ENCODE peak calls at places on chromosome 12, in nine cellular contexts. One of them, this sample, is unnamed.

GRCh38 chr12:119804011-119804641 is 73.0 kb downstream of the CIT start:
- DNase-seq in neural progenitor cell: peak
- DNase-seq in mucosa of descending colon: no peak
- DNase-seq in spleen: no peak
- DNase-seq in CD8-positive, alpha-beta memory T cell: no peak
- DNase-seq in AG10803: peak
- DNase-seq in stomach: peak
- DNase-seq in brain microvascular endothelial cell: peak
- DNase-seq in SJSA1: peak
- DNase-seq in this sample: peak

GRCh38 chr12:6205761-6206160 is 5.6 kb downstream of the CD9 start:
- DNase-seq in neural progenitor cell: no peak
- DNase-seq in AG10803: no peak
- DNase-seq in SJSA1: no peak
- DNase-seq in stomach: no peak
- DNase-seq in mucosa of descending colon: peak
- DNase-seq in brain microvascular endothelial cell: no peak
- DNase-seq in spleen: no peak
- DNase-seq in CD8-positive, alpha-beta memory T cell: no peak
- DNase-seq in this sample: no peak

GRCh38 chr12:16555630-16556029 is 50.3 kb downstream of the LMO3 start:
- DNase-seq in brain microvascular endothelial cell: peak
- DNase-seq in AG10803: peak
- DNase-seq in mucosa of descending colon: no peak
- DNase-seq in CD8-positive, alpha-beta memory T cell: no peak
- DNase-seq in neural progenitor cell: no peak
- DNase-seq in stomach: no peak
- DNase-seq in spleen: no peak
- DNase-seq in SJSA1: no peak
- DNase-seq in this sample: peak

GRCh38 chr12:2682301-2683282 is 112.2 kb upstream of the FKBP4 start:
- DNase-seq in AG10803: peak
- DNase-seq in neural progenitor cell: peak
- DNase-seq in spleen: no peak
- DNase-seq in stomach: no peak
- DNase-seq in SJSA1: peak
- DNase-seq in mucosa of descending colon: no peak
- DNase-seq in CD8-positive, alpha-beta memory T cell: peak
- DNase-seq in brain microvascular endothelial cell: peak
- DNase-seq in this sample: peak

GRCh38 chr12:51334774-51335173 is 10.8 kb upstream of the BIN2 start:
- DNase-seq in spleen: no peak
- DNase-seq in AG10803: peak
- DNase-seq in brain microvascular endothelial cell: peak
- DNase-seq in CD8-positive, alpha-beta memory T cell: no peak
- DNase-seq in stomach: no peak
- DNase-seq in neural progenitor cell: no peak
- DNase-seq in SJSA1: no peak
- DNase-seq in mucosa of descending colon: no peak
- DNase-seq in this sample: no peak

GRCh38 chr12:66139328-66139727 is 8.8 kb upstream of the LLPH start:
- DNase-seq in spleen: no peak
- DNase-seq in CD8-positive, alpha-beta memory T cell: no peak
- DNase-seq in mucosa of descending colon: no peak
- DNase-seq in stomach: no peak
- DNase-seq in neural progenitor cell: no peak
- DNase-seq in brain microvascular endothelial cell: no peak
- DNase-seq in SJSA1: no peak
- DNase-seq in AG10803: no peak
- DNase-seq in this sample: no peak

GRCh38 chr12:2372735-2373134 is 319.9 kb downstream of the CACNA1C start:
- DNase-seq in neural progenitor cell: no peak
- DNase-seq in spleen: no peak
- DNase-seq in AG10803: peak
- DNase-seq in SJSA1: no peak
- DNase-seq in CD8-positive, alpha-beta memory T cell: no peak
- DNase-seq in brain microvascular endothelial cell: no peak
- DNase-seq in mucosa of descending colon: no peak
- DNase-seq in stomach: no peak
- DNase-seq in this sample: no peak

GRCh38 chr12:92363295-92364146 is 217.9 kb upstream of the BTG1 start:
- DNase-seq in SJSA1: no peak
- DNase-seq in neural progenitor cell: no peak
- DNase-seq in spleen: peak
- DNase-seq in CD8-positive, alpha-beta memory T cell: peak
- DNase-seq in mucosa of descending colon: peak
- DNase-seq in brain microvascular endothelial cell: peak
- DNase-seq in stomach: no peak
- DNase-seq in AG10803: peak
- DNase-seq in this sample: peak

GRCh38 chr12:47881826-47882427 is 22.9 kb downstream of the VDR start:
- DNase-seq in CD8-positive, alpha-beta memory T cell: no peak
- DNase-seq in mucosa of descending colon: no peak
- DNase-seq in AG10803: peak
- DNase-seq in SJSA1: peak
- DNase-seq in spleen: no peak
- DNase-seq in brain microvascular endothelial cell: peak
- DNase-seq in neural progenitor cell: no peak
- DNase-seq in stomach: no peak
- DNase-seq in this sample: peak

GRCh38 chr12:22318122-22318737 is 16.3 kb downstream of the ST8SIA1 start:
- DNase-seq in neural progenitor cell: peak
- DNase-seq in SJSA1: no peak
- DNase-seq in brain microvascular endothelial cell: peak
- DNase-seq in CD8-positive, alpha-beta memory T cell: no peak
- DNase-seq in mucosa of descending colon: no peak
- DNase-seq in stomach: no peak
- DNase-seq in spleen: no peak
- DNase-seq in AG10803: peak
- DNase-seq in this sample: peak

GRCh38 chr12:115473257-115473956 is 789.4 kb upstream of the TBX3 start:
- DNase-seq in neural progenitor cell: no peak
- DNase-seq in brain microvascular endothelial cell: no peak
- DNase-seq in CD8-positive, alpha-beta memory T cell: no peak
- DNase-seq in stomach: peak
- DNase-seq in mucosa of descending colon: no peak
- DNase-seq in AG10803: no peak
- DNase-seq in spleen: no peak
- DNase-seq in SJSA1: peak
- DNase-seq in this sample: no peak

GRCh38 chr12:32533971-32534590 is 134.7 kb downstream of the FGD4 start:
- DNase-seq in SJSA1: peak
- DNase-seq in spleen: no peak
- DNase-seq in AG10803: peak
- DNase-seq in stomach: peak
- DNase-seq in neural progenitor cell: peak
- DNase-seq in brain microvascular endothelial cell: peak
- DNase-seq in CD8-positive, alpha-beta memory T cell: no peak
- DNase-seq in mucosa of descending colon: peak
- DNase-seq in this sample: peak

GRCh38 chr12:123996581-123996980 is 23.6 kb downstream of the ZNF664 start:
- DNase-seq in neural progenitor cell: peak
- DNase-seq in mucosa of descending colon: no peak
- DNase-seq in spleen: no peak
- DNase-seq in CD8-positive, alpha-beta memory T cell: no peak
- DNase-seq in brain microvascular endothelial cell: no peak
- DNase-seq in AG10803: no peak
- DNase-seq in SJSA1: no peak
- DNase-seq in stomach: no peak
- DNase-seq in this sample: no peak

GRCh38 chr12:106058256-106059182 is 80.2 kb downstream of the NUAK1 start:
- DNase-seq in AG10803: peak
- DNase-seq in mucosa of descending colon: no peak
- DNase-seq in SJSA1: no peak
- DNase-seq in stomach: no peak
- DNase-seq in spleen: no peak
- DNase-seq in neural progenitor cell: no peak
- DNase-seq in brain microvascular endothelial cell: peak
- DNase-seq in CD8-positive, alpha-beta memory T cell: no peak
- DNase-seq in this sample: peak

GRCh38 chr12:58496411-58496810 is 423.9 kb downstream of the LRIG3 start:
- DNase-seq in brain microvascular endothelial cell: peak
- DNase-seq in CD8-positive, alpha-beta memory T cell: no peak
- DNase-seq in spleen: no peak
- DNase-seq in neural progenitor cell: no peak
- DNase-seq in mucosa of descending colon: no peak
- DNase-seq in SJSA1: no peak
- DNase-seq in AG10803: peak
- DNase-seq in stomach: no peak
- DNase-seq in this sample: peak

DNA sequence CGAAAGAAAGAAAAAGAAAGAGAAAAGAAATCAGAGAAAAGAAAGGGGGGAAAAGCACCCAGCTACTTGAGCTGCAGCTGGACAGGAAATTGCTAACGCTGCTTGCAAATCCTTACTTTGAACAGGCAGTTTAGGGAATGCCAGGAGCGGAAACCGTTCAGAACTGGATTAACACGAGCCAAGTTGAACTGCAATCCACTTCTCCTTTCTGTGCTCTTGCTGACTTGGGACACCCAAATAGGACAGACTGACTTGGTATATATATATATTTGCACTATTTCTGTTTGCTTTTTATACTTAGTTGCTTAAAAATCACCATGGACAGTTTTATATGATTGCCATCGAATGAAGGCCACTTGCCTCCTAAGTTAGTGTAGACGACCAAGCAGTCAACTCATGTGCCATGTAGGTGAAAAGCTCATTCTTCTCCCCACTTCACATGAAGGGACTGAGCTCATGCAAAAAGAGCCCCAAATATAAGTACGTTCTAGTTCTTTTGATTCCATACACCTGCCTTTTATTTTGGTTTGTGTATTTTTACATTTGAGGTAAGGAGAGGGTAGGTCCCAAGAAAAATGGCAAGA is 5.5 kb downstream of the DUSP6 start:
- DNase-seq in stomach: no peak
- DNase-seq in mucosa of descending colon: no peak
- DNase-seq in AG10803: peak
- DNase-seq in CD8-positive, alpha-beta memory T cell: no peak
- DNase-seq in SJSA1: no peak
- DNase-seq in brain microvascular endothelial cell: peak
- DNase-seq in neural progenitor cell: peak
- DNase-seq in spleen: no peak
- DNase-seq in this sample: peak
- H3K4me3 ChIP-seq in stomach: peak
- H3K4me3 ChIP-seq in mucosa of descending colon: no peak
- H3K4me3 ChIP-seq in AG10803: peak
- H3K4me3 ChIP-seq in CD8-positive, alpha-beta memory T cell: no peak
- H3K4me3 ChIP-seq in SJSA1: no peak
- H3K4me3 ChIP-seq in brain microvascular endothelial cell: no peak
- H3K4me3 ChIP-seq in neural progenitor cell: peak
- H3K4me3 ChIP-seq in spleen: peak
- H3K4me3 ChIP-seq in this sample: no peak

GRCh38 chr12:113221997-113222729 is 899 bp downstream of the TPCN1 start:
- DNase-seq in mucosa of descending colon: no peak
- DNase-seq in neural progenitor cell: no peak
- DNase-seq in AG10803: no peak
- DNase-seq in brain microvascular endothelial cell: no peak
- DNase-seq in SJSA1: no peak
- DNase-seq in stomach: no peak
- DNase-seq in CD8-positive, alpha-beta memory T cell: no peak
- DNase-seq in spleen: peak
- DNase-seq in this sample: no peak

GRCh38 chr12:113224955-113225354 is 3.7 kb downstream of the TPCN1 start:
- DNase-seq in stomach: no peak
- DNase-seq in neural progenitor cell: no peak
- DNase-seq in CD8-positive, alpha-beta memory T cell: no peak
- DNase-seq in spleen: peak
- DNase-seq in AG10803: no peak
- DNase-seq in SJSA1: no peak
- DNase-seq in mucosa of descending colon: peak
- DNase-seq in brain microvascular endothelial cell: no peak
- DNase-seq in this sample: no peak

GRCh38 chr12:113221181-113221996 is at the start of gene TPCN1:
- DNase-seq in neural progenitor cell: peak
- DNase-seq in CD8-positive, alpha-beta memory T cell: peak
- DNase-seq in spleen: peak
- DNase-seq in SJSA1: peak
- DNase-seq in brain microvascular endothelial cell: peak
- DNase-seq in AG10803: peak
- DNase-seq in mucosa of descending colon: peak
- DNase-seq in stomach: peak
- DNase-seq in this sample: peak

GRCh38 chr12:113220593-113221180 is 577 bp upstream of the TPCN1 start:
- DNase-seq in mucosa of descending colon: no peak
- DNase-seq in AG10803: no peak
- DNase-seq in SJSA1: no peak
- DNase-seq in stomach: no peak
- DNase-seq in CD8-positive, alpha-beta memory T cell: no peak
- DNase-seq in brain microvascular endothelial cell: no peak
- DNase-seq in spleen: no peak
- DNase-seq in neural progenitor cell: no peak
- DNase-seq in this sample: no peak

GRCh38 chr12:113222730-113223531 is 1.7 kb downstream of the TPCN1 start:
- DNase-seq in SJSA1: peak
- DNase-seq in CD8-positive, alpha-beta memory T cell: peak
- DNase-seq in mucosa of descending colon: peak
- DNase-seq in stomach: peak
- DNase-seq in brain microvascular endothelial cell: peak
- DNase-seq in neural progenitor cell: no peak
- DNase-seq in AG10803: peak
- DNase-seq in spleen: peak
- DNase-seq in this sample: peak
- H3K4me3 ChIP-seq in SJSA1: no peak
- H3K4me3 ChIP-seq in CD8-positive, alpha-beta memory T cell: peak
- H3K4me3 ChIP-seq in mucosa of descending colon: peak
- H3K4me3 ChIP-seq in stomach: peak
- H3K4me3 ChIP-seq in brain microvascular endothelial cell: peak
- H3K4me3 ChIP-seq in neural progenitor cell: no peak
- H3K4me3 ChIP-seq in AG10803: peak
- H3K4me3 ChIP-seq in spleen: peak
- H3K4me3 ChIP-seq in this sample: peak

GRCh38 chr12:10661338-10661737 is 12.5 kb downstream of the STYK1 start:
- DNase-seq in mucosa of descending colon: no peak
- DNase-seq in neural progenitor cell: no peak
- DNase-seq in brain microvascular endothelial cell: no peak
- DNase-seq in spleen: no peak
- DNase-seq in CD8-positive, alpha-beta memory T cell: no peak
- DNase-seq in AG10803: peak
- DNase-seq in stomach: no peak
- DNase-seq in SJSA1: no peak
- DNase-seq in this sample: peak
- H3K4me3 ChIP-seq in mucosa of descending colon: no peak
- H3K4me3 ChIP-seq in neural progenitor cell: no peak
- H3K4me3 ChIP-seq in brain microvascular endothelial cell: no peak
- H3K4me3 ChIP-seq in spleen: no peak
- H3K4me3 ChIP-seq in CD8-positive, alpha-beta memory T cell: no peak
- H3K4me3 ChIP-seq in AG10803: no peak
- H3K4me3 ChIP-seq in stomach: no peak
- H3K4me3 ChIP-seq in SJSA1: no peak
- H3K4me3 ChIP-seq in this sample: no peak

DNA sequence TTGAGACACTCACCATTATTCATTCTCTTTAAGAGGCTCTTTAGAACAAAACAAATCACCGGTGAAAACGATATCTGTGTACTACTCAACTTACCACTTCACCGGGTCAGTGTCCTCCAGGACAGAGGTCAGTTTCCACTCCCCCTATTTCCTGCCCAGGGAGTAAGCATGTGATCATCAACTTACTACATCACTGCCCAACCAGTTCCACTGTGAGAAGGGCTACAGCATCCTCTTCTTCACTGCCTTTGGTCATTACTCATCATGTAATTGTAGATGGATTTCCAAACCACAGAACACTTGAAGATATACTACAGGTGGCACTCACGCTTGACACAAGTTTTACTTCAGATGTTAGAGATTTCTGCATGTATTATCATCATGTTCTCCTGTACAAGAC is 5.7 kb downstream of the TMCC3 start:
- DNase-seq in stomach: no peak
- DNase-seq in SJSA1: no peak
- DNase-seq in mucosa of descending colon: no peak
- DNase-seq in neural progenitor cell: no peak
- DNase-seq in brain microvascular endothelial cell: peak
- DNase-seq in spleen: no peak
- DNase-seq in CD8-positive, alpha-beta memory T cell: no peak
- DNase-seq in AG10803: peak
- DNase-seq in this sample: peak
- H3K4me3 ChIP-seq in stomach: no peak
- H3K4me3 ChIP-seq in SJSA1: peak
- H3K4me3 ChIP-seq in mucosa of descending colon: no peak
- H3K4me3 ChIP-seq in neural progenitor cell: no peak
- H3K4me3 ChIP-seq in brain microvascular endothelial cell: peak
- H3K4me3 ChIP-seq in spleen: no peak
- H3K4me3 ChIP-seq in CD8-positive, alpha-beta memory T cell: no peak
- H3K4me3 ChIP-seq in AG10803: no peak
- H3K4me3 ChIP-seq in this sample: peak